ENCODE peak calls at places on chromosome 1, in five cellular contexts. N is NCI-H2081, L is caudate nucleus, V is NAMALWA, P is tibial artery. W is an unnamed sample.
A peak's percentile ranks its signal among the peaks of the same experiment; 100 is the strongest.

GRCh38 chr1:1000357-1001056 is 610 bp upstream of the HES4 start:
- DNase-seq in N (no peak), L (peak; percentile 82), V (no peak), P (peak; percentile 59), W (peak; percentile 34)

GRCh38 chr1:163069142-163069541 is at the start of gene RGS4:
- DNase-seq in N (peak; percentile 89), L (peak; percentile 47), V (peak; percentile 37), P (peak; percentile 36), W (peak; percentile 76)

GRCh38 chr1:67479146-67479891 is 49.1 kb upstream of the SERBP1 start:
- DNase-seq in N (no peak), L (no peak), V (no peak), P (peak; percentile 27), W (peak; percentile 73)

GRCh38 chr1:180925471-180926051 is 12.9 kb downstream of the KIAA1614 start:
- DNase-seq in N (no peak), L (peak; percentile 85), V (no peak), P (no peak), W (no peak)

GRCh38 chr1:228646717-228647522 is 88.4 kb upstream of the RHOU start:
- DNase-seq in N (peak; percentile 32), L (no peak), V (peak; percentile 66), P (no peak), W (no peak)

GRCh38 chr1:156126043-156126700 is 11.7 kb downstream of the LMNA start:
- DNase-seq in N (no peak), L (no peak), V (peak; percentile 59), P (peak; percentile 94), W (peak; percentile 91)

GRCh38 chr1:223886516-223886921 is 40.8 kb upstream of the TP53BP2 start:
- DNase-seq in N (no peak), L (no peak), V (no peak), P (no peak), W (no peak)

GRCh38 chr1:118481091-118481490 is 296.1 kb upstream of the SPAG17 start:
- DNase-seq in N (no peak), L (no peak), V (no peak), P (no peak), W (no peak)

GRCh38 chr1:92832537-92833160 is 809 bp downstream of the RPL5 start:
- DNase-seq in N (no peak), L (no peak), V (no peak), P (no peak), W (no peak)

GRCh38 chr1:2528966-2529750 is 905 bp downstream of the HES5 start:
- DNase-seq in N (no peak), L (no peak), V (peak; percentile 64), P (no peak), W (no peak)

GRCh38 chr1:21313146-21313885 is 23.1 kb upstream of the ECE1 start:
- DNase-seq in N (no peak), L (no peak), V (no peak), P (no peak), W (no peak)

GRCh38 chr1:1429671-1430073 is 5.8 kb upstream of the VWA1 start:
- DNase-seq in N (no peak), L (no peak), V (no peak), P (peak; percentile 37), W (no peak)

GRCh38 chr1:95309031-95309459 is 75.0 kb downstream of the RWDD3 start:
- DNase-seq in N (peak; percentile 64), L (no peak), V (peak; percentile 17), P (no peak), W (no peak)

GRCh38 chr1:21670956-21671902 is 2.1 kb upstream of the RAP1GAP start:
- DNase-seq in N (no peak), L (no peak), V (no peak), P (no peak), W (no peak)

GRCh38 chr1:217089239-217090014 is 366.2 kb upstream of the ESRRG start:
- DNase-seq in N (peak; percentile 61), L (peak; percentile 51), V (no peak), P (no peak), W (no peak)

W was measured in ascending aorta.